ENCODE peak calls at places on chromosomes 5 and 9, in six cellular contexts. P is K562, F is fibroblast of lung, I is IMR-90, M is hepatocyte, Q is astrocyte. N is an unnamed sample.

GRCh38 chr5:133569347-133569746 is 43.0 kb downstream of the FSTL4 start:
- DNase-seq in P (no peak), F (peak; percentile 81), I (peak; percentile 3), M (no peak), Q (no peak), N (peak; percentile 29)

GRCh38 chr9:128475867-128476266 is 20.1 kb downstream of the ODF2 start:
- DNase-seq in P (no peak), F (no peak), I (no peak), M (no peak), Q (no peak), N (no peak)

GRCh38 chr9:125748511-125749099 is 1.4 kb downstream of the PBX3 start:
- DNase-seq in P (no peak), F (no peak), I (no peak), M (peak; percentile 15), Q (no peak), N (no peak)

GRCh38 chr5:141883184-141883947 is 5.2 kb upstream of the PCDH1 start:
- DNase-seq in P (peak; percentile 80), F (peak; percentile 17), I (peak; percentile 11), M (peak; percentile 70), Q (no peak), N (peak; percentile 26)

GRCh38 chr5:157549954-157550549 is 25.5 kb downstream of the ADAM19 start:
- DNase-seq in P (no peak), F (no peak), I (peak; percentile 40), M (no peak), Q (no peak), N (peak; percentile 50)

GRCh38 chr9:98897745-98898144 is 46.0 kb upstream of the COL15A1 start:
- DNase-seq in P (no peak), F (peak; percentile 70), I (peak; percentile 72), M (no peak), Q (no peak), N (peak; percentile 58)

GRCh38 chr5:140540227-140540626 is 7.2 kb upstream of the EIF4EBP3 start:
- DNase-seq in P (no peak), F (no peak), I (no peak), M (no peak), Q (no peak), N (peak; percentile 61)

GRCh38 chr5:68406767-68407232 is 191.2 kb downstream of the PIK3R1 start:
- DNase-seq in P (peak; percentile 27), F (no peak), I (no peak), M (peak; percentile 47), Q (no peak), N (peak; percentile 2)

GRCh38 chr9:113369583-113370140 is 7.1 kb downstream of the HDHD3 start:
- DNase-seq in P (no peak), F (no peak), I (no peak), M (no peak), Q (no peak), N (no peak)

GRCh38 chr9:76618762-76619161 is 145.5 kb upstream of the PCA3 start:
- DNase-seq in P (no peak), F (peak; percentile 74), I (peak; percentile 38), M (no peak), Q (peak; percentile 49), N (no peak)

GRCh38 chr5:157107508-157107907 is 1.3 kb downstream of the HAVCR2 start:
- DNase-seq in P (no peak), F (no peak), I (no peak), M (no peak), Q (peak; percentile 54), N (no peak)

GRCh38 chr5:25295067-25295466 is 650.3 kb upstream of the CDH10 start:
- DNase-seq in P (no peak), F (no peak), I (no peak), M (peak; percentile 19), Q (no peak), N (peak; percentile 72)

GRCh38 chr5:74578356-74579044 is 62.0 kb downstream of the ENC1 start:
- DNase-seq in P (no peak), F (no peak), I (no peak), M (no peak), Q (no peak), N (no peak)

DNA sequence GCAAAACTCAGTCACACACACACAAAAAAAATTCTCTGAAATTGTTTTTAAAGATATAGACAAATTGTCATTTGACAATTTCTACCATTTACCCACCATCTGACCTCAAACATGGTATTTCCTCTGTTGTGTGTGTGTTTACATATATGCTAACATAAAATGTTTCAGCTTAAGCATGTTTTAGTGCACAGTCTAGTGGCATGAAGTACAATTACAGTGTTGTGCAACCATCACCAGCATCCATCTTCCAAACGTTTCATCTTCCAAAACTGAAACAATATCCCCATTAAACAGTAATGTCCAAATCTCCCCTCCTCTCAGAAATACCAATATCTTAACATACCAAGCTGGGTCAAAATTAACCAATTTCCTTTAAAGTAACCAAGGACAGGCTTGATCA is 65.2 kb downstream of the MYO10 start:
- DNase-seq in P (no peak), F (peak; percentile 57), I (no peak), M (no peak), Q (no peak), N (no peak)
- H3K4me2 ChIP-seq in P (no peak overlapping the region), F (no peak overlapping the region), I (no peak overlapping the region), M (no peak overlapping the region), Q (peak overlapping the region; percentile 24), N (peak overlapping the region; percentile 34)

GRCh38 chr9:78919701-78920100 is 622.8 kb downstream of the PSAT1 start:
- DNase-seq in P (no peak), F (no peak), I (peak; percentile 20), M (no peak), Q (peak; percentile 68), N (peak; percentile 88)
- H3K4me2 ChIP-seq in P (no peak overlapping the region), F (no peak overlapping the region), I (no peak overlapping the region), M (no peak overlapping the region), Q (no peak overlapping the region), N (peak overlapping the region; percentile 42)

DNA sequence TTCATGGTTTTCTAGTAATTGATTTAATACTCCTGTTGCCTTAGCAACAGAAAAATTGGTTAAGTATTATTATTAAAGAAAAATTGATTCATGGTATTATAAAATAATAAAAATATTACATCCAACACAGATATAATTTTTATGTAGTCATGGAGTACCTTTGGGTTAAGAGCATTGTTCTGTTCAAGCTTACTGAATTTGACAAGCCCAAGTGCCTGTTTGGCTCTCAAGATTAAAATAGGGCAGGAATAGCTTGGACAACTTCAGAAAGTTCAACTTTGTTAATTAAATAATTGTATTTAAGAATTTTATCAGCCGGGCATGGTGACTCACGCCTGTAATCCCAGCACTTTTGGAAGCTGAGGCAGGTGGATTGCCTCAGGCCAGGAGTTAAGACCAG is 82.0 kb downstream of the NIPBL start:
- DNase-seq in P (no peak), F (no peak), I (no peak), M (no peak), Q (no peak), N (no peak)
- H3K4me2 ChIP-seq in P (no peak overlapping the region), F (no peak overlapping the region), I (no peak overlapping the region), M (no peak overlapping the region), Q (no peak overlapping the region), N (no peak overlapping the region)

DNA sequence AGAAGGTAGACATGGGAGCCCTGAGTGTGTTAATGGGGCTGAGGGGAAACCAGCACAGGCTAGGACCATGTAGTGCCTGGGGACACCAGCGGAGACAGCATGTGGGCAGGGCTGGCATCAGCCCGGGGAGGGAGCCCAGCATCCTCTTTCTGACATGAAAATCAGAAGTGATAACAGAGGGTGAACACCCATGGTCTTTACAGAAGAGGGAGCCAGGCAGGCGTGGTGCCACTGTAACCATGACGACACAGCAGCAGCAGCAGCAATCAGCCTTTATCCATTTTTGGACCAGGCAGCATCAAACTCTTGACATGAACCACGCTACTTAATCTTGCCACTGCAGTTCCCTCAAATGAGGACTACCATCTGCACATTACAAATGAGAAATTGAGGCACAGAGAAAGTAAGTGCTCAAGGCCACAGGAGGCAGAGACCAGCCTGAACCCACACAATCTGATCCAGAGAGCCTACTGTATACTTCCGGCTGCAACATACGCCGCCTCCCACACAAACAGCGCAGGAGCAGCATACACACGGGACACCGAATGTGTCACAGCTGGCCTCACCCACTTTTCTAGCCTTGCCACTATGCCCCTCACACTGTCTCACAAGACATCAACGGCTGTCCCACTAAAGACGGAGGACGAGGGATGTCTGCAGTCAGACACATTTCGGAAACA is 23.8 kb downstream of the CAMSAP1 start:
- DNase-seq in P (no peak), F (no peak), I (no peak), M (no peak), Q (no peak), N (no peak)
- H3K4me2 ChIP-seq in P (no peak overlapping the region), F (no peak overlapping the region), I (no peak overlapping the region), M (no peak overlapping the region), Q (peak overlapping the region; percentile 64), N (no peak overlapping the region)

GRCh38 chr5:150517272-150518152 is 9.6 kb downstream of the NDST1 start:
- DNase-seq in P (peak; percentile 82), F (peak; percentile 96), I (peak; percentile 98), M (peak; percentile 57), Q (peak; percentile 96), N (peak; percentile 97)
- H3K4me2 ChIP-seq in P (peak overlapping the region; percentile 34), F (no peak overlapping the region), I (peak overlapping the region; percentile 17), M (no peak overlapping the region), Q (peak overlapping the region; percentile 72), N (peak overlapping the region; percentile 44)

GRCh38 chr9:129569506-129570449 is 51.1 kb downstream of the C9orf50 start:
- DNase-seq in P (peak; percentile 55), F (peak; percentile 44), I (peak; percentile 36), M (peak; percentile 56), Q (peak; percentile 48), N (peak; percentile 13)
- H3K4me2 ChIP-seq in P (peak overlapping the region; percentile 24), F (no peak overlapping the region), I (peak overlapping the region; percentile 14), M (peak overlapping the region; percentile 99), Q (peak overlapping the region; percentile 56), N (peak overlapping the region; percentile 28)

GRCh38 chr5:180785794-180786221 is 16.8 kb downstream of the MGAT1 start:
- DNase-seq in P (no peak), F (peak; percentile 44), I (peak; percentile 64), M (peak; percentile 66), Q (peak; percentile 72), N (peak; percentile 76)

GRCh38 chr5:180784497-180785097 is 18.0 kb downstream of the MGAT1 start:
- DNase-seq in P (peak; percentile 54), F (peak; percentile 89), I (peak; percentile 87), M (peak; percentile 87), Q (peak; percentile 63), N (peak; percentile 92)

GRCh38 chr5:180786398-180787005 is 16.1 kb downstream of the MGAT1 start:
- DNase-seq in P (no peak), F (no peak), I (no peak), M (no peak), Q (no peak), N (no peak)

GRCh38 chr5:180787025-180787424 is 15.6 kb downstream of the MGAT1 start:
- DNase-seq in P (no peak), F (no peak), I (peak; percentile 29), M (no peak), Q (no peak), N (no peak)

DNA sequence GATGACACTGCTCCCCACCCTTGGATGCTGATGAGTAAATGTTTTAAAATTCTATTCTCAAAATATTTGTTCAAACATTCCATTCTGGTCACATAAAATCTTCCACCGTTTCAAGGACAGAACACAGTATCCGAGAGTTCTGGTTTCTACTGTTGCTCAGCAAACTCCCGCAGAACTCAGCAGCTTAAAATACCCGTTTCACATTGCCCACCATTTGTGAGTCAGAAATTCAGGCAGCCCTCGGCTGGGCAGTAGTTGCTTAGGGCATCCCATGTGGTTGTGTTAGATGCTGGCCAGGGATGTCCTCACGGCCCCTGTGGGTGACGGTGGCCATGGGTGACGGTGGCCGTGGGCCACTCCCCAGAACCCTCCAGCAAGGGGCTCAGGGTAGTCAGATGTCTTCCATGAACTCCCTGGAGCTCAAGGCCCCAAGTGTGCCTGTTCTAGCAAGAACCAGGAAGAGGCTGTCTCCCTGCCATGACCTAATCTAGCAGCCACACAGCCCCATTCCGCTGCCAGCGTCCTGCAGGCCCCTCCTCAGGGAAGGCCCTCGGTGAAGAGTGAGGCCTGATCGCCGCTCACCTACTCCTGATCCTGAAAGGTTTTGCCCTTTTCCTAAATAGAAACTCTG is 17.3 kb downstream of the MGAT1 start:
- DNase-seq in P (no peak), F (peak; percentile 41), I (peak; percentile 87), M (no peak), Q (peak; percentile 74), N (peak; percentile 68)
- H3K4me2 ChIP-seq in P (no peak overlapping the region), F (peak overlapping the region; percentile 78), I (peak overlapping the region; percentile 76), M (peak overlapping the region; percentile 55), Q (peak overlapping the region; percentile 80), N (peak overlapping the region; percentile 33)

N was measured in PC-3.